ENCODE peak calls at places on chromosome 15, in five cellular contexts. Q, F, S, G and O are unnamed samples.

GRCh38 chr15:58467722-58468436 is 36.1 kb downstream of the LIPC start:
- DNase-seq in Q (no peak), F (no peak), S (peak), G (no peak), O (no peak)

GRCh38 chr15:78301326-78301725 is 1.9 kb upstream of the SKIC8 start:
- DNase-seq in Q (no peak), F (no peak), S (no peak), G (peak), O (no peak)

GRCh38 chr15:85044251-85044853 is 62.7 kb downstream of the PDE8A start:
- DNase-seq in Q (peak), F (no peak), S (peak), G (peak), O (peak)

GRCh38 chr15:80371924-80372323 is 32.3 kb upstream of the ARNT2 start:
- DNase-seq in Q (no peak), F (no peak), S (no peak), G (no peak), O (peak)

GRCh38 chr15:48946088-48946839 is 17.5 kb downstream of the SHC4 start:
- DNase-seq in Q (peak), F (peak), S (no peak), G (no peak), O (no peak)

GRCh38 chr15:74032606-74033561 is 38.4 kb downstream of the PML start:
- DNase-seq in Q (no peak), F (no peak), S (no peak), G (no peak), O (no peak)

GRCh38 chr15:31039961-31040360 is 48.5 kb upstream of the MTMR10 start:
- DNase-seq in Q (no peak), F (no peak), S (no peak), G (no peak), O (no peak)

GRCh38 chr15:54206586-54207321 is 228.5 kb downstream of the UNC13C start:
- DNase-seq in Q (no peak), F (no peak), S (no peak), G (no peak), O (no peak)

GRCh38 chr15:74311734-74312444 is 55.6 kb downstream of the CYP11A1 start:
- DNase-seq in Q (peak), F (peak), S (peak), G (no peak), O (peak)

GRCh38 chr15:62453356-62453755 is 288.3 kb upstream of the C2CD4B start:
- DNase-seq in Q (no peak), F (no peak), S (no peak), G (no peak), O (no peak)

GRCh38 chr15:29698030-29698701 is 124.1 kb downstream of the TJP1 start:
- DNase-seq in Q (peak), F (no peak), S (peak), G (no peak), O (no peak)

GRCh38 chr15:62527387-62527786 is 362.3 kb upstream of the C2CD4B start:
- DNase-seq in Q (no peak), F (no peak), S (no peak), G (no peak), O (no peak)

GRCh38 chr15:83282859-83283812 is 1.3 kb downstream of the BNC1 start:
- DNase-seq in Q (no peak), F (no peak), S (no peak), G (no peak), O (peak)

GRCh38 chr15:82132742-82133141 is 86.9 kb upstream of the MEX3B start:
- DNase-seq in Q (peak), F (no peak), S (no peak), G (no peak), O (no peak)

GRCh38 chr15:25804451-25804850 is 58.7 kb downstream of the ATP10A start:
- DNase-seq in Q (no peak), F (no peak), S (no peak), G (no peak), O (no peak)

GRCh38 chr15:80703965-80704364 is 8.9 kb downstream of the ABHD17C start:
- DNase-seq in Q (no peak), F (no peak), S (no peak), G (no peak), O (no peak)

GRCh38 chr15:79918278-79918677 is 21.5 kb upstream of the MTHFS start:
- DNase-seq in Q (no peak), F (no peak), S (no peak), G (no peak), O (no peak)

GRCh38 chr15:55959744-55960143 is 33.7 kb downstream of the NEDD4 start:
- DNase-seq in Q (no peak), F (peak), S (no peak), G (no peak), O (no peak)

GRCh38 chr15:42071717-42072116 is 22.6 kb downstream of the PLA2G4D start:
- DNase-seq in Q (no peak), F (no peak), S (no peak), G (no peak), O (no peak)

GRCh38 chr15:25798207-25798931 is 64.8 kb downstream of the ATP10A start:
- DNase-seq in Q (no peak), F (no peak), S (no peak), G (no peak), O (no peak)

GRCh38 chr15:76866716-76867321 is 38.3 kb downstream of the SCAPER start:
- DNase-seq in Q (peak), F (peak), S (peak), G (no peak), O (peak)

GRCh38 chr15:84979651-84980050 is 2.0 kb upstream of the PDE8A start:
- DNase-seq in Q (peak), F (peak), S (no peak), G (no peak), O (peak)

GRCh38 chr15:41943543-41944312 is 28.6 kb downstream of the EHD4 start:
- DNase-seq in Q (no peak), F (no peak), S (no peak), G (no peak), O (no peak)

GRCh38 chr15:77421370-77421700 is 647 bp downstream of the HMG20A start:
- DNase-seq in Q (peak), F (no peak), S (peak), G (no peak), O (peak)

GRCh38 chr15:49155834-49156627 is 632 bp upstream of the COPS2 start:
- DNase-seq in Q (no peak), F (peak), S (peak), G (no peak), O (peak)

GRCh38 chr15:25790003-25790660 is 73.0 kb downstream of the ATP10A start:
- DNase-seq in Q (no peak), F (no peak), S (no peak), G (no peak), O (peak)

GRCh38 chr15:60912984-60913697 is 316.0 kb downstream of the RORA start:
- DNase-seq in Q (no peak), F (no peak), S (no peak), G (no peak), O (no peak)

GRCh38 chr15:55527150-55527549 is 19.1 kb upstream of the DNAAF4 start:
- DNase-seq in Q (no peak), F (no peak), S (no peak), G (no peak), O (peak)

GRCh38 chr15:59453474-59454215 is 15.7 kb downstream of the FAM81A start:
- DNase-seq in Q (no peak), F (no peak), S (no peak), G (no peak), O (no peak)

GRCh38 chr15:23648920-23649515 is 1.4 kb upstream of the MAGEL2 start:
- DNase-seq in Q (peak), F (peak), S (peak), G (no peak), O (peak)

GRCh38 chr15:74337146-74337545 is 30.3 kb downstream of the CYP11A1 start:
- DNase-seq in Q (no peak), F (no peak), S (no peak), G (no peak), O (no peak)

GRCh38 chr15:80494311-80494710 is 90.1 kb downstream of the ARNT2 start:
- DNase-seq in Q (peak), F (no peak), S (peak), G (no peak), O (no peak)

GRCh38 chr15:28994142-28994829 is 108.5 kb downstream of the APBA2 start:
- DNase-seq in Q (no peak), F (no peak), S (no peak), G (no peak), O (no peak)

GRCh38 chr15:60076582-60077263 is 72.6 kb downstream of the FOXB1 start:
- DNase-seq in Q (no peak), F (no peak), S (no peak), G (no peak), O (peak)

GRCh38 chr15:24772709-24773373 is 97.3 kb downstream of the NPAP1 start:
- DNase-seq in Q (no peak), F (peak), S (peak), G (no peak), O (peak)

GRCh38 chr15:58369956-58370355 is 61.8 kb upstream of the LIPC start:
- DNase-seq in Q (no peak), F (no peak), S (no peak), G (no peak), O (no peak)

GRCh38 chr15:100880139-100880896 is 687 bp downstream of the ALDH1A3 start:
- DNase-seq in Q (no peak), F (no peak), S (no peak), G (no peak), O (peak)
- H3K4me3 ChIP-seq in Q (peak), F (no peak), S (no peak), G (no peak), O (peak)

DNA sequence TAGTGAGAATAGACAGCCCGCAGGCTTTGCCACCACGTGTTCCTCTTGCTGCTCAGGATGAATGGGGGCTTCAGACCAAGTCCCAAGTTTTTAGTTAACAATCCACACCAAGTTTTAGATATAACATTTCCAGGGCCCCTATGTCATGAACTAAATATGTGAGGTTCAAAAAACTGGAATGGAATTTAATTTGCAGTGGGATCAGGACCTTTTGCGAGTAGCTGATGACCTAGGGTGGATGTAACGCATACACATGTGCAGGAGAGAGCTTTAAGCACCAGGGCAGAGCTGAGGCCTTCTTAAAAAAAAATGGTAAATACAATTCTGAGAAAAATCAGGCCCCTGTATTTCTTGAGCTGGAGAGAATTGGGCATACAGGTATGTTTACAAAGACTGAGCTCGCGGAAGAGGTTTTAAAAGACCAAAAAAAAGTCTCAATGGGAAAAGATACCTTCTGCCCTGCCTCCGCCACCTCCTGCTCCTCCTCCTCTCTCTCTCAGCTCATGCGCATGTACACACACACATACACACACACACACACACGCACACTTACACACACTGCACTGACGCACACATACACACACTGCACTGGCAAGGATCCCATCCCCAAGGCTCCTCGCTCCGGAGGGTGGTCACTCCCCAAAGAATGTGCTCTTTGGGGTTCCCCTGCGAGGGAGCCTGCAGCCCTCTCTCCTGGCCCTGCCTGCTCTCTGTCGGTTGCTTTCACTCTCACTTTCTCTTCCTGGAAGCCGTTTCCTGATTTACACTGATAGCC is 48.2 kb upstream of the IGF1R start:
- DNase-seq in Q (no peak), F (no peak), S (no peak), G (peak), O (peak)
- TF ChIP-seq JUNB in Q (no peak), F (no peak), S (peak), G (no peak), O (no peak)

GRCh38 chr15:66498501-66499386 is 1.2 kb upstream of the SNAPC5 start:
- DNase-seq in Q (peak), F (no peak), S (peak), G (no peak), O (peak)
- H3K4me3 ChIP-seq in Q (no peak), F (no peak), S (no peak), G (no peak), O (no peak)

GRCh38 chr15:69573815-69574472 is 121.3 kb downstream of the RPLP1 start:
- DNase-seq in Q (no peak), F (no peak), S (no peak), G (no peak), O (no peak)

GRCh38 chr15:69570997-69571396 is 118.4 kb downstream of the RPLP1 start:
- DNase-seq in Q (no peak), F (no peak), S (no peak), G (no peak), O (no peak)

GRCh38 chr15:69565066-69565465 is 112.4 kb downstream of the RPLP1 start:
- DNase-seq in Q (no peak), F (no peak), S (no peak), G (no peak), O (no peak)

GRCh38 chr15:69574506-69574905 is 121.9 kb downstream of the RPLP1 start:
- DNase-seq in Q (no peak), F (no peak), S (no peak), G (no peak), O (no peak)

DNA sequence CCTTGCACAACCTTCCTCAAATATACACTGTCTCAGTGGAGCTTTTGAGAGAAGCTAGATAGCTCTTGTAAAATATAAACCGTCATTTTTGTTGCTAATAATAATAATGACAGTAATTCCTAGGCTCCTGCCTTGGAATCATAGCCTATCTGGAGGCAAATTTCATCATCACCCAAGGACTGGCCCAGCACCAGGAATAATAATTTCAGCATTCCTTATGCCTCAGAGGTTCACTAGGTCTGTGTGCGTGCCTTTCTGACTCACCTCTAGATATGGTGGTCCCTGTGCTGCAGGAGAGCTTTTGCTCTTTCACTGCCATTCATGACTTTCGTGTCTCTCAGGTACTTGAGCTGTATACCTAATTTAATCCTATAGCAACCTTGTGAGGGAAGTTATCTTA is 116.0 kb downstream of the RPLP1 start:
- DNase-seq in Q (no peak), F (no peak), S (no peak), G (no peak), O (no peak)
- TF ChIP-seq JUNB in Q (no peak), F (no peak), S (no peak), G (no peak), O (no peak)

GRCh38 chr15:27485265-27485664 is 514.3 kb downstream of the GABRG3 start:
- DNase-seq in Q (no peak), F (no peak), S (no peak), G (no peak), O (peak)

GRCh38 chr15:27486036-27486435 is 515.1 kb downstream of the GABRG3 start:
- DNase-seq in Q (no peak), F (no peak), S (no peak), G (no peak), O (no peak)

GRCh38 chr15:27490867-27491595 is 520.0 kb downstream of the GABRG3 start:
- DNase-seq in Q (no peak), F (no peak), S (no peak), G (no peak), O (peak)

GRCh38 chr15:27486676-27487290 is 515.8 kb downstream of the GABRG3 start:
- DNase-seq in Q (no peak), F (no peak), S (no peak), G (no peak), O (no peak)

DNA sequence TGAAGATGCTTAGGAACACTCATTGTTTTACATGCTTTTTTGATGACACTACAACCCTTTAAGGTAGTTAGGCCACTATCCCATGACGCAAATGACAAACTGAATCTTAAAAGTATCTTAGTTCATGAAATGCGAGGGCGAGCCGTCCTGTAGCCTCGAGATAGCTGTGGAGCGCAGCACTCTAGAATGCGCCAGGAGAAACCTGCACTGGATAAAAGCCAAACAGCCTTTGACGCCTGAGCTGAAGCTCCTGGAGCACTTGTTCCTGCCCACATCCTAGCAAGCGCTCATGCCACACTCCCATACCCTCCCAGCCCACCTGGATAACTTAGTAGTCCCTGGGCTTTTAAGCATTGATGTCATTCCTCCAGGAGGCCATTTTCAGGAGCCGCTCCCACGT is 516.9 kb downstream of the GABRG3 start:
- DNase-seq in Q (no peak), F (no peak), S (no peak), G (no peak), O (no peak)
- H3K4me3 ChIP-seq in Q (no peak), F (no peak), S (no peak), G (no peak), O (no peak)